ENCODE peak calls at places on chromosome 1, in nine cellular contexts. D is CD4-positive, alpha-beta T cell; Y is stimulated activated naive CD8-positive, alpha-beta T cell treated with anti-CD3 and anti-CD28 coated beads, Interleukin-15, Interleukin-2, amounts not matched to agents 100 U/mL and 50 U/mL, for 24 hours; Z is fibroblast of pulmonary artery; B is sciatic nerve; Q is kidney epithelial cell; R is kidney glomerular epithelial cell; O is heart right ventricle; E is LoVo. G is an unnamed sample.

GRCh38 chr1:56375184-56375837 is 204.1 kb downstream of the PLPP3 start:
- DNase-seq in D (no peak), R (no peak), Q (no peak), O (no peak), Z (no peak), Y (no peak), B (no peak), E (no peak), G (no peak)

GRCh38 chr1:15454256-15454655 is 2.3 kb upstream of the CELA2A start:
- DNase-seq in E (no peak), Y (no peak), R (no peak), O (no peak), Z (peak; percentile 53), Q (peak; percentile 18), D (no peak), B (no peak), G (no peak)

GRCh38 chr1:91124989-91125417 is 103.2 kb upstream of the ZNF644 start:
- DNase-seq in Q (no peak), E (no peak), Y (peak; percentile 50), D (no peak), Z (no peak), R (no peak), O (no peak), B (no peak), G (no peak)

GRCh38 chr1:155038602-155039307 is 5.1 kb downstream of the DCST1 start:
- DNase-seq in B (no peak), R (peak; percentile 29), Q (no peak), Z (no peak), O (no peak), D (no peak), Y (no peak), E (peak; percentile 42), G (no peak)

GRCh38 chr1:222828939-222829338 is 14.1 kb downstream of the DISP1 start:
- DNase-seq in Y (no peak), D (no peak), Q (no peak), R (no peak), B (no peak), O (no peak), E (no peak), Z (no peak), G (no peak)

GRCh38 chr1:100261686-100262085 is 4.3 kb upstream of the RTCA start:
- DNase-seq in Z (no peak), E (no peak), D (no peak), O (no peak), Q (no peak), Y (no peak), R (no peak), B (no peak), G (no peak)

GRCh38 chr1:237709355-237709754 is 181.4 kb downstream of the ZP4 start:
- DNase-seq in Q (no peak), O (no peak), Z (no peak), E (no peak), B (no peak), Y (no peak), D (no peak), R (no peak), G (no peak)

GRCh38 chr1:71088645-71089287 is 7.9 kb upstream of the ZRANB2 start:
- DNase-seq in Q (no peak), D (no peak), Z (peak; percentile 4), E (no peak), O (no peak), R (no peak), B (no peak), Y (no peak), G (no peak)

GRCh38 chr1:22953392-22954141 is 19.1 kb downstream of the LACTBL1 start:
- DNase-seq in E (no peak), B (no peak), O (no peak), Z (no peak), R (no peak), Q (no peak), D (no peak), Y (no peak), G (no peak)

GRCh38 chr1:156616463-156616862 is 2.8 kb upstream of the HAPLN2 start:
- DNase-seq in Y (no peak), R (no peak), D (no peak), B (no peak), E (no peak), O (no peak), Q (no peak), Z (peak; percentile 64), G (no peak)

G was measured in keratinocyte.